ENCODE peak calls at places on chromosomes 12 and 14, in six cellular contexts. One of them, this sample, is unnamed. For H3K4me1 and H3K27me3, the result is how much of the 10 kb centered on the place peaks cover.

GRCh38 chr14:98008381-98009113 is 1211.4 kb downstream of the VRK1 start:
- DNase-seq in body of pancreas: no peak
- DNase-seq in CD8-positive, alpha-beta T cell: no peak
- DNase-seq in fibroblast of lung: no peak
- DNase-seq in endodermal cell: no peak
- DNase-seq in tibial artery: no peak
- DNase-seq in this sample: no peak

GRCh38 chr12:12357697-12358476 is 1.0 kb downstream of the BORCS5 start:
- DNase-seq in body of pancreas: no peak
- DNase-seq in CD8-positive, alpha-beta T cell: no peak
- DNase-seq in fibroblast of lung: no peak
- DNase-seq in endodermal cell: peak
- DNase-seq in tibial artery: no peak
- DNase-seq in this sample: no peak

GRCh38 chr12:56260380-56260779 is 2.2 kb upstream of the ANKRD52 start:
- DNase-seq in body of pancreas: no peak
- DNase-seq in CD8-positive, alpha-beta T cell: no peak
- DNase-seq in fibroblast of lung: no peak
- DNase-seq in endodermal cell: no peak
- DNase-seq in tibial artery: no peak
- DNase-seq in this sample: no peak

GRCh38 chr12:104775731-104776231 is 182.3 kb downstream of the SLC41A2 start:
- DNase-seq in body of pancreas: no peak
- DNase-seq in CD8-positive, alpha-beta T cell: no peak
- DNase-seq in fibroblast of lung: no peak
- DNase-seq in endodermal cell: no peak
- DNase-seq in tibial artery: no peak
- DNase-seq in this sample: no peak

GRCh38 chr12:22733756-22734155 is 108.8 kb downstream of the ETNK1 start:
- DNase-seq in body of pancreas: no peak
- DNase-seq in CD8-positive, alpha-beta T cell: no peak
- DNase-seq in fibroblast of lung: no peak
- DNase-seq in endodermal cell: no peak
- DNase-seq in tibial artery: no peak
- DNase-seq in this sample: no peak

GRCh38 chr14:98210045-98210678 is 1061.8 kb downstream of the BCL11B start:
- DNase-seq in body of pancreas: no peak
- DNase-seq in CD8-positive, alpha-beta T cell: peak
- DNase-seq in fibroblast of lung: no peak
- DNase-seq in endodermal cell: peak
- DNase-seq in tibial artery: no peak
- DNase-seq in this sample: no peak

GRCh38 chr12:31003861-31004640 is 69.6 kb upstream of the DDX11 start:
- DNase-seq in body of pancreas: no peak
- DNase-seq in CD8-positive, alpha-beta T cell: no peak
- DNase-seq in fibroblast of lung: no peak
- DNase-seq in endodermal cell: no peak
- DNase-seq in tibial artery: no peak
- DNase-seq in this sample: no peak

GRCh38 chr12:49417558-49417957 is 50.3 kb downstream of the SPATS2 start:
- DNase-seq in body of pancreas: no peak
- DNase-seq in CD8-positive, alpha-beta T cell: no peak
- DNase-seq in fibroblast of lung: no peak
- DNase-seq in endodermal cell: no peak
- DNase-seq in tibial artery: no peak
- DNase-seq in this sample: no peak

GRCh38 chr12:106583578-106584103 is 837 bp downstream of the RFX4 start:
- DNase-seq in body of pancreas: no peak
- DNase-seq in CD8-positive, alpha-beta T cell: no peak
- DNase-seq in fibroblast of lung: peak
- DNase-seq in endodermal cell: peak
- DNase-seq in tibial artery: no peak
- DNase-seq in this sample: no peak

GRCh38 chr12:49342914-49343731 is 3.6 kb upstream of the DNAJC22 start:
- DNase-seq in body of pancreas: no peak
- DNase-seq in CD8-positive, alpha-beta T cell: no peak
- DNase-seq in fibroblast of lung: no peak
- DNase-seq in endodermal cell: no peak
- DNase-seq in tibial artery: no peak
- DNase-seq in this sample: no peak

GRCh38 chr12:104736307-104736706 is 221.8 kb downstream of the SLC41A2 start:
- DNase-seq in body of pancreas: no peak
- DNase-seq in CD8-positive, alpha-beta T cell: no peak
- DNase-seq in fibroblast of lung: peak
- DNase-seq in endodermal cell: no peak
- DNase-seq in tibial artery: no peak
- DNase-seq in this sample: no peak

GRCh38 chr14:100365741-100366140 is 42.6 kb downstream of the SLC25A47 start:
- DNase-seq in body of pancreas: no peak
- DNase-seq in CD8-positive, alpha-beta T cell: no peak
- DNase-seq in fibroblast of lung: no peak
- DNase-seq in endodermal cell: no peak
- DNase-seq in tibial artery: no peak
- DNase-seq in this sample: no peak

GRCh38 chr14:52877628-52878027 is 73.2 kb downstream of the FERMT2 start:
- DNase-seq in body of pancreas: no peak
- DNase-seq in CD8-positive, alpha-beta T cell: no peak
- DNase-seq in fibroblast of lung: peak
- DNase-seq in endodermal cell: no peak
- DNase-seq in tibial artery: no peak
- DNase-seq in this sample: no peak

GRCh38 chr14:32077081-32078029 is at the start of gene ARHGAP5:
- DNase-seq in body of pancreas: peak
- DNase-seq in CD8-positive, alpha-beta T cell: peak
- DNase-seq in fibroblast of lung: peak
- DNase-seq in endodermal cell: peak
- DNase-seq in tibial artery: peak
- DNase-seq in this sample: peak

GRCh38 chr12:118781692-118782091 is 199.6 kb upstream of the SRRM4 start:
- DNase-seq in body of pancreas: no peak
- DNase-seq in CD8-positive, alpha-beta T cell: no peak
- DNase-seq in fibroblast of lung: no peak
- DNase-seq in endodermal cell: no peak
- DNase-seq in tibial artery: no peak
- DNase-seq in this sample: no peak

GRCh38 chr12:120156315-120157259 is 37.9 kb downstream of the GCN1 start:
- DNase-seq in body of pancreas: no peak
- DNase-seq in CD8-positive, alpha-beta T cell: no peak
- DNase-seq in fibroblast of lung: no peak
- DNase-seq in endodermal cell: no peak
- DNase-seq in tibial artery: no peak
- DNase-seq in this sample: no peak

DNA sequence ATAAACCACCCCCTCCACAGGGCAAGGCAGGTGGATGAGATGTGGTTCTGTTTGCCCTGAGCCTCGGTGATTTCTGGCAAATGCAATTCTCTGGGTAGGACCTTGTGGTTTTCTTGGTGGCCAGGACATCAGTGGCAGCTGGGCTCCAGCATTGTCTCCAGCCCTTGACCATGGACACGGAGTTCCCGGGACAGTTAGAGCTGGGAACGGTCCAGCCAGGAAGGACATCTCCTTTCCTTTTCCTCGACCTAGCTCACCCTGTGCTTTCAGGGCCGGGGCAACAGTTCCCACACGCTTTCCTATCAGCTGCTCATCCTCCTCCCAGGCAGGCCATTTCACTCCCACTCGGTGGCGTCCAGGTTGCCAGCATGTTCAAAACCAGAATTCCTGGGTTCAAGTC is 9.2 kb downstream of the SERPINA4 start:
- DNase-seq in body of pancreas: no peak
- DNase-seq in CD8-positive, alpha-beta T cell: no peak
- DNase-seq in fibroblast of lung: no peak
- DNase-seq in endodermal cell: no peak
- DNase-seq in tibial artery: no peak
- DNase-seq in this sample: no peak
- H3K4me1 ChIP-seq in body of pancreas: under half
- H3K4me1 ChIP-seq in CD8-positive, alpha-beta T cell: under half
- H3K4me1 ChIP-seq in fibroblast of lung: under half
- H3K4me1 ChIP-seq in endodermal cell: under half
- H3K4me1 ChIP-seq in tibial artery: under half
- H3K4me1 ChIP-seq in this sample: under half

GRCh38 chr14:24051789-24052655 is at the start of gene CARMIL3:
- DNase-seq in body of pancreas: peak
- DNase-seq in CD8-positive, alpha-beta T cell: peak
- DNase-seq in fibroblast of lung: peak
- DNase-seq in endodermal cell: peak
- DNase-seq in tibial artery: peak
- DNase-seq in this sample: peak

GRCh38 chr14:24051162-24051788 is 534 bp upstream of the CARMIL3 start:
- DNase-seq in body of pancreas: no peak
- DNase-seq in CD8-positive, alpha-beta T cell: no peak
- DNase-seq in fibroblast of lung: no peak
- DNase-seq in endodermal cell: peak
- DNase-seq in tibial artery: no peak
- DNase-seq in this sample: no peak

GRCh38 chr14:24053548-24054323 is 1.9 kb downstream of the CARMIL3 start:
- DNase-seq in body of pancreas: no peak
- DNase-seq in CD8-positive, alpha-beta T cell: no peak
- DNase-seq in fibroblast of lung: no peak
- DNase-seq in endodermal cell: peak
- DNase-seq in tibial artery: no peak
- DNase-seq in this sample: no peak

GRCh38 chr14:24054324-24054641 is 2.5 kb downstream of the CARMIL3 start:
- DNase-seq in body of pancreas: no peak
- DNase-seq in CD8-positive, alpha-beta T cell: no peak
- DNase-seq in fibroblast of lung: no peak
- DNase-seq in endodermal cell: no peak
- DNase-seq in tibial artery: no peak
- DNase-seq in this sample: no peak

DNA sequence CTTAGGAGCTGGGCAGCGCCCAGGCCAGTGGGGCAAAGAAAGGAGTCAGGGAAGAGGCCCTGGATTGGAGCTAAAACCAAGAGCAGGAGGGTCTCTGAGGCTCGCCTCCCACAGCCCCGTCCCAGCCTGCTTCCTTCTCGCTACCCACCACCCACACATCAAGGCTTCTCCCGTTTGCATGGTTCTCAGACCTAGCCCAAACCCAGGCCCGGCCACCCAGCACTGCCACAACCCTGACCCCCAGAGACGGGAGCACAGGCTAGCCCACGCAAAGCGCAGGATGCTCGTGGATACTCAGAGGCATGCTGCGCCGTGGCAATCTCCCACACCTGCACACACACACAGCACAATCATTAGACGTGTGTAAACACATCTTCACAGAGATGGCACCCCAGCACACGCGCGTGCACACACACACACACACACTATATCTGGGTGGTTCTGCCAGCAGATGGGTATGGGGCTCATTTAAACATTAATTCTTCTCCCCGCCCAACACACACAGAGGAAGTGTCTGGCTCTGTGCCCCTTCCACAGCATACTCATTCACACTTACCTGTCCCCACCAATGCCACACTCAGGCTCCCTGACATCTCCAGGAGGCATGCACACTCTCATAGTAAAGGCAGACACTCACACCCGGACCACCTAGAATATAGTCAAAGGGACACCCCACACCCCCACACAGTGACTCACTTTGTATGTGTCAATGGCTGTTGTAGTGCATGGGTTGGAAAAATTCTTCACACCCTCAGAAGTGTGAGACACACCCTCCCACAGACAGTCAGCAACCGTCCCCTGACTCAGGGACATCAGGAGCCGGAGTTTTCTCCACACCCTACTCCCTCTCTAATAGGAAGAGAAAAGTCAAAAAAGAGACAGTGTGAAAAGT is 1.1 kb downstream of the CARMIL3 start:
- DNase-seq in body of pancreas: no peak
- DNase-seq in CD8-positive, alpha-beta T cell: peak
- DNase-seq in fibroblast of lung: no peak
- DNase-seq in endodermal cell: peak
- DNase-seq in tibial artery: no peak
- DNase-seq in this sample: no peak
- H3K27me3 ChIP-seq in body of pancreas: under half
- H3K27me3 ChIP-seq in CD8-positive, alpha-beta T cell: under half
- H3K27me3 ChIP-seq in fibroblast of lung: under half
- H3K27me3 ChIP-seq in endodermal cell: under half
- H3K27me3 ChIP-seq in tibial artery: under half
- H3K27me3 ChIP-seq in this sample: under half

DNA sequence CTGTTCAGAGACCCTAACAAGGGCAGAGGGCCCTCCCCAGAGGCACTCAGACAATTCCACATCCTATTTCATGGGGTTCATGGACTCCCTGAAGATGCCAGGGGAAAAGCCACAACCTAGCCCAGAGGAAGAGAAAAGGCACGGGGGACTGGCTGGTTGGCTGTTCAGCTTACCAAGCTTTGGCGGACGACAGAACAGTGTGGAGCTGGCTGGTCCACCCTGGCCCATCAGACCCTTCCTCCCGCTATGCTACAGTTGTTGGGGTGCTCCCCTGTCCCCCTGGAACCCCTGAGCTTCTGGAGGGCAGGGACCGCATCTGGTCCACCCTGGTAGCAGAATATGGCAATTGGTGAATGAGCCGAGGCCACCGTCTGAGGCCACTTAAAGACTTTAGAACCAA is 6.3 kb downstream of the TESC start:
- DNase-seq in body of pancreas: no peak
- DNase-seq in CD8-positive, alpha-beta T cell: no peak
- DNase-seq in fibroblast of lung: no peak
- DNase-seq in endodermal cell: peak
- DNase-seq in tibial artery: no peak
- DNase-seq in this sample: no peak
- H3K4me1 ChIP-seq in body of pancreas: half or more
- H3K4me1 ChIP-seq in CD8-positive, alpha-beta T cell: under half
- H3K4me1 ChIP-seq in fibroblast of lung: under half
- H3K4me1 ChIP-seq in endodermal cell: under half
- H3K4me1 ChIP-seq in tibial artery: under half
- H3K4me1 ChIP-seq in this sample: under half

GRCh38 chr14:105931808-105932483 is 405.6 kb downstream of the TMEM121 start:
- DNase-seq in body of pancreas: peak
- DNase-seq in CD8-positive, alpha-beta T cell: no peak
- DNase-seq in fibroblast of lung: no peak
- DNase-seq in endodermal cell: peak
- DNase-seq in tibial artery: no peak
- DNase-seq in this sample: no peak
- H3K27me3 ChIP-seq in body of pancreas: under half
- H3K27me3 ChIP-seq in CD8-positive, alpha-beta T cell: under half
- H3K27me3 ChIP-seq in fibroblast of lung: under half
- H3K27me3 ChIP-seq in endodermal cell: under half
- H3K27me3 ChIP-seq in tibial artery: under half
- H3K27me3 ChIP-seq in this sample: under half

GRCh38 chr12:6466184-6466573 is 4.3 kb downstream of the VAMP1 start:
- DNase-seq in body of pancreas: no peak
- DNase-seq in CD8-positive, alpha-beta T cell: no peak
- DNase-seq in fibroblast of lung: no peak
- DNase-seq in endodermal cell: no peak
- DNase-seq in tibial artery: no peak
- DNase-seq in this sample: no peak
- H3K4me1 ChIP-seq in body of pancreas: under half
- H3K4me1 ChIP-seq in CD8-positive, alpha-beta T cell: half or more
- H3K4me1 ChIP-seq in fibroblast of lung: under half
- H3K4me1 ChIP-seq in endodermal cell: under half
- H3K4me1 ChIP-seq in tibial artery: under half
- H3K4me1 ChIP-seq in this sample: half or more

DNA sequence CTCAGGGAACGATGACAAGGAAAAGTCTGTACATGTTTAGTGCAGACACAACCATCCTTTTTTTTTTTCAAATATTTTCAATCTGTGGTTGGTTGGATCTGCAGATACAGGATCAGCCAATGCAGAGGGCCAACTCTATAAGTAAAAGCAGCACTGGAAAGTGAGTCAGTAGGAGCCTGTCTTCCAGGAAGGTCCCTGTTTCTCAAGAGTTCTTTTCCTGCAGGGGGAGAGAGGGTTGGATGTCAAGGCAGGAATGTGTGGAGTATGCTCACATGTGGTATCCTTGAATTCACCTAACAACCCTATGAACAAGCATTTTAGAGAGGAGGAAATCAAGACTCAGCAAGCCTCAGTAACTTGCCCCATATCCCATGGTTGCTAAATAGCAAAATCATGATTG is 409.1 kb downstream of the NPAS3 start:
- DNase-seq in body of pancreas: no peak
- DNase-seq in CD8-positive, alpha-beta T cell: no peak
- DNase-seq in fibroblast of lung: no peak
- DNase-seq in endodermal cell: no peak
- DNase-seq in tibial artery: no peak
- DNase-seq in this sample: no peak
- H3K27me3 ChIP-seq in body of pancreas: under half
- H3K27me3 ChIP-seq in CD8-positive, alpha-beta T cell: under half
- H3K27me3 ChIP-seq in fibroblast of lung: under half
- H3K27me3 ChIP-seq in endodermal cell: under half
- H3K27me3 ChIP-seq in tibial artery: under half
- H3K27me3 ChIP-seq in this sample: under half

This sample was measured in effector memory CD4-positive, alpha-beta T cell.